ENCODE peak calls at places on chromosomes 6 and 20, in seven cellular contexts. S, L, F, A, C, M and T are unnamed samples.

GRCh38 chr20:49696594-49696993 is 17.1 kb downstream of the B4GALT5 start:
- DNase-seq in S (no peak), L (no peak), F (peak; percentile 37), A (no peak), C (no peak), M (no peak), T (no peak)

GRCh38 chr6:87583822-87584221 is 6.0 kb downstream of the RARS2 start:
- DNase-seq in S (no peak), L (no peak), F (no peak), A (no peak), C (no peak), M (no peak), T (no peak)

GRCh38 chr20:341682-342081 is 5.2 kb upstream of the NRSN2 start:
- DNase-seq in S (no peak), L (no peak), F (peak; percentile 87), A (peak; percentile 76), C (no peak), M (no peak), T (no peak)

GRCh38 chr6:141809901-141810300 is 322.8 kb upstream of the GJE1 start:
- DNase-seq in S (no peak), L (no peak), F (peak; percentile 17), A (peak; percentile 8), C (no peak), M (no peak), T (no peak)

GRCh38 chr6:68634503-68635411 is at the start of gene ADGRB3:
- DNase-seq in S (peak; percentile 83), L (peak; percentile 90), F (peak; percentile 68), A (peak; percentile 87), C (peak; percentile 59), M (no peak), T (peak; percentile 75)

GRCh38 chr6:43043310-43043709 is 10.3 kb downstream of the CUL7 start:
- DNase-seq in S (no peak), L (no peak), F (no peak), A (no peak), C (no peak), M (no peak), T (no peak)

GRCh38 chr6:76552268-76552667 is 479.8 kb upstream of the IMPG1 start:
- DNase-seq in S (no peak), L (no peak), F (no peak), A (no peak), C (no peak), M (no peak), T (no peak)

GRCh38 chr6:34204693-34205092 is 32.0 kb upstream of the HMGA1 start:
- DNase-seq in S (no peak), L (no peak), F (no peak), A (no peak), C (no peak), M (no peak), T (no peak)

GRCh38 chr6:53377793-53378192 is 29.0 kb upstream of the ELOVL5 start:
- DNase-seq in S (no peak), L (no peak), F (peak; percentile 27), A (no peak), C (no peak), M (no peak), T (no peak)

GRCh38 chr6:42188406-42188805 is 6.3 kb downstream of the GUCA1B start:
- DNase-seq in S (no peak), L (no peak), F (no peak), A (no peak), C (no peak), M (no peak), T (no peak)

GRCh38 chr6:95203153-95203754 is 374.1 kb upstream of the MANEA start:
- DNase-seq in S (no peak), L (peak; percentile 52), F (peak; percentile 19), A (peak; percentile 55), C (peak; percentile 27), M (no peak), T (peak; percentile 10)

GRCh38 chr6:135144678-135145508 is 36.2 kb upstream of the MYB start:
- DNase-seq in S (no peak), L (no peak), F (peak; percentile 29), A (peak; percentile 54), C (peak; percentile 64), M (no peak), T (no peak)
- TF ChIP-seq CTCF in S (peak; percentile 55), L (peak; percentile 56), F (peak; percentile 49), A (peak; percentile 69), C (peak; percentile 16), M (peak; percentile 81), T (peak; percentile 33)

GRCh38 chr6:108260809-108261569 is at the start of gene SNX3:
- DNase-seq in S (peak; percentile 99), L (peak; percentile 94), F (peak; percentile 96), A (peak; percentile 99), C (peak; percentile 95), M (peak; percentile 85), T (peak; percentile 96)
- TF ChIP-seq CTCF in S (no peak), L (no peak), F (no peak), A (no peak), C (no peak), M (no peak), T (no peak)

GRCh38 chr6:9040718-9041117 is 605.4 kb upstream of the SLC35B3 start:
- DNase-seq in S (no peak), L (no peak), F (no peak), A (no peak), C (no peak), M (no peak), T (no peak)

GRCh38 chr6:9044426-9044825 is 609.1 kb upstream of the SLC35B3 start:
- DNase-seq in S (no peak), L (no peak), F (no peak), A (no peak), C (no peak), M (no peak), T (no peak)

GRCh38 chr6:9039258-9039657 is 603.9 kb upstream of the SLC35B3 start:
- DNase-seq in S (no peak), L (no peak), F (no peak), A (no peak), C (no peak), M (no peak), T (no peak)
- TF ChIP-seq CTCF in S (no peak), L (no peak), F (no peak), A (no peak), C (no peak), M (no peak), T (no peak)

GRCh38 chr6:54718541-54719023 is 128.0 kb upstream of the FAM83B start:
- DNase-seq in S (no peak), L (no peak), F (no peak), A (no peak), C (peak; percentile 69), M (no peak), T (no peak)

GRCh38 chr6:54715990-54716389 is 130.6 kb upstream of the FAM83B start:
- DNase-seq in S (no peak), L (no peak), F (no peak), A (no peak), C (no peak), M (no peak), T (no peak)

GRCh38 chr6:54719633-54720032 is 126.9 kb upstream of the FAM83B start:
- DNase-seq in S (no peak), L (no peak), F (no peak), A (no peak), C (no peak), M (no peak), T (no peak)

GRCh38 chr6:54716869-54717268 is 129.7 kb upstream of the FAM83B start:
- DNase-seq in S (no peak), L (no peak), F (peak; percentile 2), A (peak; percentile 36), C (no peak), M (no peak), T (no peak)

DNA sequence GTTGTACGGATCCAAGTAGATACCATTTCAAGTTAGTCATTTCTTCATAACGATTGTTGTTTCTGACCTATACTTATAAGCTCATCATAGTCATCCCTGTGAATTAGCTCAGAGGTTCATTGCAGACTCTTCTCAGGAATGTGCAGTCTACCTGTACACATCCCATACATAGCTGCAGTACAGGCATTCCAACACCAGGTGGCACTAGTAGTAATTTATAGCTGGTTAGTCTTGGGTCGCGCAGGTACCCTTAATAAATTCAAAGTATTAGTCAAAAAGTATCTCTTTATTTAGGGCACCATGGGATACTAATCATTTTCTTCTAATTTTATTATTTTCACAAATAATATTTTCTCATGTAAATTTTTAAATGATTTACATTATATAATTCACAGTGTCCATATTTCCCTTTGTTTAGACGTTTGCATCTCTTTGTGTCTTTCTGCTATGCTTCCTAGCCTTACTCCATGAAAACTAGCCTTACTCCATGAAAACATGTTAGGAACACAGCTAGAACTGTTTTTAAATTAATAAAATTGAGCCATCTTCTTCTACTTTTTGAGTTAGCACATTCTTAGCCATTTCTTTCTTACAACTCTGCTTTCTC is 128.6 kb upstream of the FAM83B start:
- DNase-seq in S (no peak), L (peak; percentile 79), F (peak; percentile 34), A (peak; percentile 63), C (peak; percentile 97), M (peak; percentile 33), T (peak; percentile 40)
- TF ChIP-seq CTCF in S (peak; percentile 90), L (peak; percentile 89), F (peak; percentile 94), A (peak; percentile 93), C (peak; percentile 77), M (peak; percentile 83), T (peak; percentile 85)

GRCh38 chr6:10850728-10851127 is 12.4 kb upstream of the MAK start:
- DNase-seq in S (no peak), L (no peak), F (no peak), A (no peak), C (no peak), M (no peak), T (no peak)

GRCh38 chr6:10852281-10852965 is 14.1 kb upstream of the MAK start:
- DNase-seq in S (no peak), L (no peak), F (no peak), A (no peak), C (no peak), M (no peak), T (no peak)

GRCh38 chr6:10843554-10843953 is 5.2 kb upstream of the MAK start:
- DNase-seq in S (no peak), L (no peak), F (no peak), A (no peak), C (no peak), M (no peak), T (no peak)

GRCh38 chr6:10847684-10848083 is 9.3 kb upstream of the MAK start:
- DNase-seq in S (no peak), L (no peak), F (no peak), A (peak; percentile 18), C (no peak), M (no peak), T (no peak)
- TF ChIP-seq CTCF in S (peak; percentile 33), L (peak; percentile 8), F (no peak), A (peak; percentile 27), C (no peak), M (peak; percentile 32), T (peak; percentile 7)